ENCODE peak calls at places on chromosome 13, in six cellular contexts. Q is vagina, M is spleen, H is breast epithelium, K is transverse colon, R is stomach. A is an unnamed sample. For H3K36me3, the result is how much of the 10 kb centered on the place peaks cover.

GRCh38 chr13:92355213-92355612 is 871.4 kb upstream of the GPC6 start:
- DNase-seq in Q (no peak), M (no peak), H (no peak), K (peak), R (no peak), A (no peak)

GRCh38 chr13:50539791-50540530 is 303.5 kb downstream of the DLEU7 start:
- DNase-seq in Q (no peak), M (no peak), H (no peak), K (no peak), R (no peak), A (no peak)

GRCh38 chr13:45544520-45544919 is 71.0 kb downstream of the ERICH6B start:
- DNase-seq in Q (no peak), M (no peak), H (no peak), K (no peak), R (no peak), A (no peak)

GRCh38 chr13:97141564-97142005 is 80.5 kb upstream of the MBNL2 start:
- DNase-seq in Q (no peak), M (no peak), H (peak), K (peak), R (peak), A (peak)

GRCh38 chr13:98441056-98441676 is 135.7 kb downstream of the STK24 start:
- DNase-seq in Q (no peak), M (no peak), H (no peak), K (no peak), R (no peak), A (no peak)

GRCh38 chr13:42747399-42747873 is 33.9 kb upstream of the FAM216B start:
- DNase-seq in Q (no peak), M (no peak), H (no peak), K (no peak), R (no peak), A (no peak)

GRCh38 chr13:71860547-71861131 is 6.4 kb downstream of the DACH1 start:
- DNase-seq in Q (no peak), M (no peak), H (no peak), K (no peak), R (no peak), A (no peak)

GRCh38 chr13:47136659-47136975 is 239.8 kb upstream of the HTR2A start:
- DNase-seq in Q (no peak), M (no peak), H (no peak), K (no peak), R (no peak), A (no peak)

GRCh38 chr13:36819811-36820140 is 754 bp downstream of the RFXAP start:
- DNase-seq in Q (no peak), M (no peak), H (no peak), K (no peak), R (no peak), A (no peak)

GRCh38 chr13:107641574-107641973 is 573.8 kb downstream of the LIG4 start:
- DNase-seq in Q (no peak), M (no peak), H (no peak), K (no peak), R (no peak), A (no peak)

GRCh38 chr13:33191425-33192221 is 93.9 kb downstream of the STARD13 start:
- DNase-seq in Q (no peak), M (no peak), H (no peak), K (no peak), R (no peak), A (no peak)

GRCh38 chr13:103386341-103386740 is 320.1 kb upstream of the SLC10A2 start:
- DNase-seq in Q (no peak), M (no peak), H (no peak), K (no peak), R (no peak), A (no peak)

GRCh38 chr13:80840313-80840976 is 499.5 kb upstream of the SPRY2 start:
- DNase-seq in Q (no peak), M (no peak), H (no peak), K (no peak), R (no peak), A (no peak)

GRCh38 chr13:52104624-52105023 is 24.2 kb downstream of the NEK5 start:
- DNase-seq in Q (no peak), M (no peak), H (no peak), K (no peak), R (no peak), A (no peak)

GRCh38 chr13:96460571-96460970 is 370.7 kb downstream of the HS6ST3 start:
- DNase-seq in Q (no peak), M (no peak), H (no peak), K (no peak), R (no peak), A (no peak)

GRCh38 chr13:80469841-80470378 is 129.0 kb upstream of the SPRY2 start:
- DNase-seq in Q (peak), M (no peak), H (peak), K (peak), R (no peak), A (peak)

GRCh38 chr13:106589716-106590115 is 21.8 kb upstream of the ARGLU1 start:
- DNase-seq in Q (no peak), M (no peak), H (no peak), K (no peak), R (no peak), A (no peak)

GRCh38 chr13:110913911-110914292 is 967 bp downstream of the ANKRD10 start:
- DNase-seq in Q (no peak), M (no peak), H (peak), K (no peak), R (no peak), A (no peak)

GRCh38 chr13:23999411-23999810 is 102.1 kb upstream of the C1QTNF9B start:
- DNase-seq in Q (peak), M (no peak), H (no peak), K (no peak), R (no peak), A (no peak)

GRCh38 chr13:35191883-35192282 is 249.8 kb downstream of the NBEA start:
- DNase-seq in Q (no peak), M (no peak), H (no peak), K (no peak), R (no peak), A (no peak)

GRCh38 chr13:35840991-35841604 is 290.1 kb downstream of the DCLK1 start:
- DNase-seq in Q (no peak), M (no peak), H (peak), K (no peak), R (no peak), A (no peak)

GRCh38 chr13:40026741-40027140 is 371.3 kb downstream of the COG6 start:
- DNase-seq in Q (no peak), M (no peak), H (no peak), K (no peak), R (no peak), A (no peak)

GRCh38 chr13:103640617-103641016 is 574.4 kb upstream of the SLC10A2 start:
- DNase-seq in Q (no peak), M (no peak), H (no peak), K (no peak), R (no peak), A (no peak)

GRCh38 chr13:41418027-41418426 is 39.3 kb upstream of the RGCC start:
- DNase-seq in Q (no peak), M (no peak), H (no peak), K (no peak), R (no peak), A (no peak)

GRCh38 chr13:67231481-67231940 is 1.4 kb upstream of the PCDH9 start:
- DNase-seq in Q (no peak), M (no peak), H (no peak), K (no peak), R (no peak), A (no peak)

DNA sequence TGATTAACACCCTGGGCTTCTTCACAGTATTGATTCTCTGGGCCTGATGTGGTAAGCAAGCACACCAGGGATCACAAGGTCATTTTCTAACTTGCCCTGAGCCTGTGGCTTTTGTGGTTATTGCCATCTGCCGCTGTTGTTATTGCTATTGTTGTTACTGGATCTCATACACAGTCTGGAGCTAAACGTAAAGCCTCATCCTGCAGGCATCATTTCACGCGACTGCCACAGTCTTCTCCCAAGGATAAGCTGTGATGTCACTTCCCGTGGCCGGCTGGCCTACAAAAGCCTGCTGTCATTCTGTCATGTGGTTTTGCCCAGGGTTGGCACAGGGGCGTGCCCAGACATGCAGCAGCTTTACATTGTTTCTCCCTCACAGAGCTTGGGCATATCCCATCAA is 154.0 kb upstream of the GPR12 start:
- DNase-seq in Q (no peak), M (no peak), H (no peak), K (no peak), R (no peak), A (no peak)
- TF ChIP-seq POLR2AphosphoS5 in Q (no peak), M (no peak), H (no peak), K (no peak), R (no peak), A (no peak)

GRCh38 chr13:31352467-31352866 is 152.7 kb downstream of the B3GLCT start:
- DNase-seq in Q (no peak), M (no peak), H (no peak), K (no peak), R (no peak), A (no peak)
- H3K36me3 ChIP-seq in Q (under half), M (under half), H (under half), K (under half), R (under half), A (under half)

GRCh38 chr13:73058741-73059459 is at the start of gene KLF5:
- DNase-seq in Q (peak), M (peak), H (peak), K (peak), R (peak), A (peak)
- TF ChIP-seq POLR2AphosphoS5 in Q (peak), M (peak), H (peak), K (peak), R (peak), A (peak)

GRCh38 chr13:39020853-39021462 is 16.9 kb downstream of the PROSER1 start:
- DNase-seq in Q (no peak), M (no peak), H (no peak), K (no peak), R (no peak), A (no peak)

GRCh38 chr13:39023761-39024160 is 14.1 kb downstream of the PROSER1 start:
- DNase-seq in Q (no peak), M (no peak), H (no peak), K (peak), R (no peak), A (no peak)

GRCh38 chr13:39023316-39023715 is 14.6 kb downstream of the PROSER1 start:
- DNase-seq in Q (no peak), M (no peak), H (no peak), K (no peak), R (no peak), A (no peak)

DNA sequence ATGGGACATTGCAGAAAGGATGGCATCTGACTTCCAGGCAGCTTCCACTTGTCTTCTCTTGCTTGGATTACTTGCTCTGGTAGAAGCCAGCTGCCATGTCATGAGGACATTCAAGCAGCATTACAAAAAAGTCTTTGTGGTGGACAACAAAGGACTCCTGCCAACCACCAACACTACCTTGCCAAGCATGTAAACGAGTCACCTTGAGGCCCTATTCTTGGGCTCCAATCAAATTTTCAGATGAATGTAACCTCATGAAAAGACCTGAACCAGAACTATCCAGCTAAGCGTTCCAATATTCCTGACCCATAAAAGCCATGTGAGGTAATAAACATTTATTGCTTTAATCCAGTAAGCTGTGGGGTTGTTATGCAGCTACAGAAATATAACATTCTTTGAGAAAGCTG is 12.5 kb downstream of the PROSER1 start:
- DNase-seq in Q (no peak), M (no peak), H (peak), K (peak), R (no peak), A (no peak)
- H3K36me3 ChIP-seq in Q (under half), M (half or more), H (under half), K (under half), R (half or more), A (under half)

GRCh38 chr13:77985866-77986636 is 67.4 kb upstream of the EDNRB start:
- DNase-seq in Q (no peak), M (no peak), H (no peak), K (no peak), R (no peak), A (no peak)

GRCh38 chr13:77988355-77988754 is 69.7 kb upstream of the EDNRB start:
- DNase-seq in Q (no peak), M (no peak), H (no peak), K (no peak), R (no peak), A (no peak)

GRCh38 chr13:77990973-77991372 is 72.3 kb upstream of the EDNRB start:
- DNase-seq in Q (no peak), M (no peak), H (no peak), K (no peak), R (no peak), A (no peak)

GRCh38 chr13:77981191-77981925 is 62.7 kb upstream of the EDNRB start:
- DNase-seq in Q (no peak), M (no peak), H (no peak), K (no peak), R (no peak), A (no peak)

GRCh38 chr13:77986699-77987098 is 68.1 kb upstream of the EDNRB start:
- DNase-seq in Q (no peak), M (no peak), H (no peak), K (no peak), R (no peak), A (no peak)
- TF ChIP-seq POLR2AphosphoS5 in Q (no peak), M (no peak), H (no peak), K (no peak), R (no peak), A (no peak)

GRCh38 chr13:113468029-113468428 is 14.7 kb upstream of the ADPRHL1 start:
- DNase-seq in Q (no peak), M (no peak), H (no peak), K (no peak), R (no peak), A (no peak)

GRCh38 chr13:113468461-113469147 is 15.3 kb upstream of the ADPRHL1 start:
- DNase-seq in Q (no peak), M (no peak), H (no peak), K (no peak), R (no peak), A (no peak)

GRCh38 chr13:113470073-113470472 is 16.8 kb upstream of the ADPRHL1 start:
- DNase-seq in Q (no peak), M (no peak), H (no peak), K (no peak), R (no peak), A (no peak)

GRCh38 chr13:113471844-113472243 is 18.6 kb upstream of the ADPRHL1 start:
- DNase-seq in Q (no peak), M (no peak), H (no peak), K (no peak), R (no peak), A (no peak)

GRCh38 chr13:113469582-113469981 is 16.3 kb upstream of the ADPRHL1 start:
- DNase-seq in Q (no peak), M (no peak), H (no peak), K (no peak), R (no peak), A (no peak)
- H3K36me3 ChIP-seq in Q (under half), M (under half), H (under half), K (under half), R (half or more), A (under half)

A was measured in sigmoid colon.